ENCODE peak calls at places on chromosomes 2 and 18, in seven cellular contexts. W, I, Z, U, P, Q and D are unnamed samples.

GRCh38 chr18:34647251-34647650 is 62.8 kb upstream of the DTNA start:
- DNase-seq in U (no peak), I (no peak), P (no peak), Q (no peak), W (no peak), Z (no peak), D (no peak)

GRCh38 chr18:45874501-45875184 is 49.2 kb downstream of the SIGLEC15 start:
- DNase-seq in U (peak), I (peak), P (peak), W (no peak), Z (peak), Q (no peak), D (no peak)

GRCh38 chr2:246489-247145 is 17.2 kb downstream of the SH3YL1 start:
- DNase-seq in U (no peak), I (no peak), Q (peak), Z (no peak), P (peak), W (no peak), D (no peak)

GRCh38 chr18:31230495-31230894 is 67.8 kb upstream of the DSC1 start:
- DNase-seq in W (no peak), Q (no peak), Z (no peak), P (no peak), U (no peak), I (no peak), D (no peak)

GRCh38 chr2:223797073-223797472 is 40.3 kb downstream of the AP1S3 start:
- DNase-seq in U (no peak), P (no peak), Q (no peak), I (no peak), W (no peak), Z (no peak), D (no peak)

GRCh38 chr2:66509326-66509811 is 74.4 kb downstream of the MEIS1 start:
- DNase-seq in U (no peak), P (peak), Q (no peak), Z (no peak), I (no peak), W (no peak), D (peak)

GRCh38 chr2:220043155-220043992 is 415.9 kb downstream of the SLC4A3 start:
- DNase-seq in Q (no peak), P (peak), Z (no peak), I (no peak), W (no peak), U (no peak), D (peak)

GRCh38 chr2:54599914-54600313 is 123.5 kb upstream of the EML6 start:
- DNase-seq in Q (no peak), P (peak), U (no peak), I (no peak), Z (no peak), W (peak), D (no peak)

GRCh38 chr2:71934595-71935263 is 212.9 kb downstream of the CYP26B1 start:
- DNase-seq in U (no peak), Z (peak), W (peak), P (peak), I (no peak), Q (no peak), D (no peak)

GRCh38 chr2:21161122-21161521 is 37.4 kb downstream of the TDRD15 start:
- DNase-seq in I (no peak), Z (no peak), U (no peak), Q (no peak), W (no peak), P (no peak), D (no peak)

GRCh38 chr2:189179607-189179979 is at the start of gene COL5A2:
- DNase-seq in Q (no peak), P (peak), U (no peak), W (peak), Z (no peak), I (no peak), D (no peak)

GRCh38 chr2:98027955-98028593 is 32.3 kb upstream of the TMEM131 start:
- DNase-seq in I (no peak), Q (no peak), U (no peak), W (no peak), Z (no peak), P (peak), D (no peak)

GRCh38 chr18:58263055-58263732 is 219.2 kb downstream of the NEDD4L start:
- DNase-seq in P (no peak), I (no peak), Z (no peak), U (no peak), Q (no peak), W (no peak), D (no peak)

GRCh38 chr2:235569837-235570236 is 76.0 kb downstream of the AGAP1 start:
- DNase-seq in Q (no peak), Z (no peak), U (no peak), W (no peak), I (no peak), P (no peak), D (no peak)

GRCh38 chr2:18841248-18842150 is 252.1 kb upstream of the NT5C1B start:
- DNase-seq in W (no peak), U (no peak), Z (no peak), Q (no peak), I (no peak), P (no peak), D (no peak)

GRCh38 chr2:216404010-216404618 is 8.2 kb upstream of the SMARCAL1 start:
- DNase-seq in W (no peak), P (peak), I (peak), Z (peak), Q (peak), U (peak), D (peak)

GRCh38 chr2:54176577-54176976 is 61.2 kb downstream of the ACYP2 start:
- DNase-seq in U (no peak), P (peak), Z (no peak), I (no peak), Q (no peak), W (no peak), D (peak)

GRCh38 chr18:8615397-8616025 is 6.3 kb downstream of the RAB12 start:
- DNase-seq in U (no peak), P (peak), W (no peak), Q (peak), Z (no peak), I (no peak), D (peak)

GRCh38 chr18:24443870-24444269 is 16.6 kb upstream of the HRH4 start:
- DNase-seq in I (no peak), P (no peak), Z (no peak), Q (no peak), W (no peak), U (no peak), D (no peak)

GRCh38 chr18:70365361-70365760 is 76.5 kb downstream of the SOCS6 start:
- DNase-seq in P (no peak), Q (no peak), I (no peak), U (no peak), Z (no peak), W (no peak), D (no peak)

GRCh38 chr18:38459086-38459485 is 893.5 kb upstream of the CELF4 start:
- DNase-seq in U (no peak), Q (no peak), W (no peak), Z (no peak), I (no peak), P (no peak), D (no peak)

GRCh38 chr2:174835797-174836255 is 71.6 kb upstream of the CHRNA1 start:
- DNase-seq in Z (peak), I (no peak), Q (no peak), P (peak), W (no peak), U (no peak), D (no peak)

GRCh38 chr18:74579704-74580103 is 18.0 kb upstream of the ZNF407 start:
- DNase-seq in Z (no peak), I (no peak), P (no peak), U (no peak), Q (no peak), W (no peak), D (no peak)

GRCh38 chr2:65999790-66000189 is 435.1 kb upstream of the MEIS1 start:
- DNase-seq in P (no peak), I (no peak), Q (no peak), U (no peak), Z (no peak), W (no peak), D (no peak)

GRCh38 chr2:132597831-132598230 is 72.2 kb downstream of the LYPD1 start:
- DNase-seq in Z (no peak), P (no peak), W (no peak), Q (no peak), I (no peak), U (no peak), D (no peak)

GRCh38 chr18:33928226-33928625 is 296.5 kb downstream of the NOL4 start:
- DNase-seq in Q (no peak), P (no peak), U (no peak), I (no peak), W (no peak), Z (no peak), D (no peak)

GRCh38 chr2:41853427-41854191 is 194.2 kb upstream of the PKDCC start:
- DNase-seq in U (no peak), Z (no peak), I (no peak), W (no peak), Q (peak), P (peak), D (no peak)